ENCODE peak calls at places on chromosomes 1 and 21, in four cellular contexts. E is mesenchymal stem cell, X is adrenal gland, U is neural progenitor cell. G is an unnamed sample.

GRCh38 chr1:116122955-116123757 is 12.0 kb downstream of the MAB21L3 start:
- DNase-seq in X (no peak), U (no peak), E (peak; percentile 47), G (no peak)

GRCh38 chr1:43554444-43554992 is 23.8 kb downstream of the PTPRF start:
- DNase-seq in X (no peak), U (peak; percentile 69), E (peak; percentile 65), G (no peak)

GRCh38 chr1:192445849-192446489 is 129.2 kb downstream of the RGS21 start:
- DNase-seq in X (peak; percentile 66), U (peak; percentile 36), E (peak; percentile 54), G (peak; percentile 85)

GRCh38 chr1:37657620-37658412 is 23.1 kb upstream of the RSPO1 start:
- DNase-seq in X (no peak), E (no peak), U (no peak), G (no peak)

GRCh38 chr1:56302878-56303277 is 276.5 kb downstream of the PLPP3 start:
- DNase-seq in E (peak; percentile 53), U (no peak), X (no peak), G (no peak)

GRCh38 chr1:167121375-167122120 is 27.7 kb downstream of the STYXL2 start:
- DNase-seq in E (peak; percentile 16), X (peak; percentile 62), U (peak; percentile 67), G (peak; percentile 38)

GRCh38 chr1:151327903-151328674 is 873 bp upstream of the PI4KB start:
- DNase-seq in X (peak; percentile 63), U (peak; percentile 70), E (no peak), G (no peak)

GRCh38 chr1:228336308-228337030 is 70.2 kb downstream of the TRIM11 start:
- DNase-seq in X (peak; percentile 31), E (no peak), U (no peak), G (no peak)

GRCh38 chr21:31630062-31630711 is 29.3 kb upstream of the SOD1 start:
- DNase-seq in E (peak; percentile 38), X (peak; percentile 96), U (no peak), G (no peak)

GRCh38 chr1:207335695-207336363 is 14.4 kb downstream of the CD55 start:
- DNase-seq in X (peak; percentile 77), E (peak; percentile 51), U (no peak), G (no peak)

GRCh38 chr1:214552174-214552608 is 789 bp upstream of the PTPN14 start:
- DNase-seq in X (peak; percentile 85), U (peak; percentile 75), E (peak; percentile 75), G (peak; percentile 73)

GRCh38 chr1:223776075-223776814 is 63.9 kb downstream of the CAPN2 start:
- DNase-seq in U (no peak), X (no peak), E (peak; percentile 85), G (no peak)

GRCh38 chr1:213457097-213457680 is 406.1 kb downstream of the RPS6KC1 start:
- DNase-seq in E (no peak), X (peak; percentile 67), U (no peak), G (no peak)

GRCh38 chr1:224481601-224482000 is 47.0 kb upstream of the WDR26 start:
- DNase-seq in X (no peak), U (no peak), E (no peak), G (no peak)

GRCh38 chr1:169999357-169999756 is 75.1 kb downstream of the KIFAP3 start:
- DNase-seq in E (peak; percentile 43), U (no peak), X (no peak), G (no peak)

GRCh38 chr21:38993561-38993960 is 187.8 kb downstream of the ETS2 start:
- DNase-seq in U (no peak), E (peak; percentile 81), X (peak; percentile 88), G (peak; percentile 80)

GRCh38 chr1:156750191-156750931 is 1.1 kb downstream of the HDGF start:
- DNase-seq in E (no peak), X (peak; percentile 73), U (peak; percentile 17), G (no peak)

GRCh38 chr1:94118013-94118412 is 2.9 kb downstream of the ABCA4 start:
- DNase-seq in E (no peak), U (no peak), X (no peak), G (no peak)

GRCh38 chr1:246971969-246972368 is 35.9 kb downstream of the ZNF695 start:
- DNase-seq in X (no peak), U (no peak), E (no peak), G (no peak)

GRCh38 chr21:45875416-45875760 is 106.2 kb upstream of the COL6A1 start:
- DNase-seq in U (no peak), E (no peak), X (no peak), G (no peak)

GRCh38 chr1:51870603-51871350 is 7.8 kb downstream of the NRDC start:
- DNase-seq in X (no peak), E (no peak), U (no peak), G (no peak)

GRCh38 chr21:36543924-36544323 is 64.0 kb upstream of the CLDN14 start:
- DNase-seq in X (peak; percentile 24), E (no peak), U (no peak), G (no peak)

GRCh38 chr1:29653886-29654450 is 417.6 kb downstream of the PTPRU start:
- DNase-seq in X (peak; percentile 15), E (no peak), U (no peak), G (no peak)

GRCh38 chr1:246169486-246169885 is 337.6 kb downstream of the SMYD3 start:
- DNase-seq in X (no peak), E (no peak), U (no peak), G (no peak)

GRCh38 chr1:19405761-19406481 is 79.4 kb downstream of the CAPZB start:
- DNase-seq in U (peak; percentile 91), X (no peak), E (no peak), G (no peak)

GRCh38 chr21:15543473-15543872 is 186.3 kb upstream of the USP25 start:
- DNase-seq in X (no peak), U (no peak), E (no peak), G (no peak)

GRCh38 chr1:54405894-54406293 is 300 bp downstream of the SSBP3 start:
- DNase-seq in U (no peak), X (no peak), E (no peak), G (no peak)

GRCh38 chr1:162168261-162168660 is 98.8 kb downstream of the NOS1AP start:
- DNase-seq in U (no peak), E (no peak), X (peak; percentile 66), G (no peak)

GRCh38 chr21:36027352-36027751 is 33.0 kb downstream of the SETD4 start:
- DNase-seq in U (no peak), X (peak; percentile 29), E (peak; percentile 62), G (no peak)

GRCh38 chr1:44632511-44633072 is 41.7 kb downstream of the TMEM53 start:
- DNase-seq in E (peak; percentile 46), U (peak; percentile 62), X (no peak), G (no peak)

GRCh38 chr1:41657679-41658078 is 173.2 kb upstream of the EDN2 start:
- DNase-seq in X (no peak), U (no peak), E (no peak), G (no peak)

GRCh38 chr1:119079881-119080280 is 60.6 kb downstream of the WARS2 start:
- DNase-seq in X (no peak), E (no peak), U (no peak), G (no peak)

GRCh38 chr1:119083479-119083878 is 57.0 kb downstream of the WARS2 start:
- DNase-seq in U (no peak), E (no peak), X (no peak), G (no peak)

GRCh38 chr1:119081705-119082104 is 58.7 kb downstream of the WARS2 start:
- DNase-seq in X (no peak), E (no peak), U (no peak), G (no peak)

GRCh38 chr1:119081267-119081666 is 59.2 kb downstream of the WARS2 start:
- DNase-seq in X (no peak), U (no peak), E (no peak), G (no peak)

GRCh38 chr1:119080586-119080985 is 59.9 kb downstream of the WARS2 start:
- DNase-seq in E (peak; percentile 76), U (peak; percentile 32), X (no peak), G (no peak)
- H3K4me3 ChIP-seq in E (peak overlapping the region; percentile 65), U (no peak overlapping the region), X (no peak overlapping the region), G (no peak overlapping the region)

GRCh38 chr1:183806650-183807049 is 1.7 kb downstream of the RGL1 start:
- DNase-seq in X (no peak), E (peak; percentile 34), U (peak; percentile 39), G (no peak)
- H3K4me3 ChIP-seq in X (no peak overlapping the region), E (peak overlapping the region; percentile 95), U (peak overlapping the region; percentile 77), G (peak overlapping the region; percentile 74)

GRCh38 chr1:204065986-204066300 is 7.0 kb upstream of the SOX13 start:
- DNase-seq in U (no peak), E (no peak), X (no peak), G (no peak)
- H3K4me3 ChIP-seq in U (no peak overlapping the region), E (no peak overlapping the region), X (no peak overlapping the region), G (no peak overlapping the region)

GRCh38 chr1:201914456-201915235 is 25.9 kb downstream of the SHISA4 start:
- DNase-seq in X (no peak), U (no peak), E (no peak), G (no peak)

GRCh38 chr1:201917362-201918033 is 28.8 kb downstream of the SHISA4 start:
- DNase-seq in E (peak; percentile 94), X (no peak), U (no peak), G (peak; percentile 62)

GRCh38 chr1:201916649-201917249 is 28.1 kb downstream of the SHISA4 start:
- DNase-seq in E (peak; percentile 98), U (no peak), X (peak; percentile 92), G (peak; percentile 68)

GRCh38 chr1:201921952-201922558 is 24.3 kb downstream of the LMOD1 start:
- DNase-seq in X (no peak), E (no peak), U (no peak), G (no peak)

GRCh38 chr1:201918343-201918742 is 28.0 kb downstream of the LMOD1 start:
- DNase-seq in X (no peak), E (no peak), U (no peak), G (no peak)
- H3K4me3 ChIP-seq in X (no peak overlapping the region), E (no peak overlapping the region), U (no peak overlapping the region), G (no peak overlapping the region)

GRCh38 chr1:197911857-197912696 is 5.1 kb upstream of the LHX9 start:
- DNase-seq in E (no peak), U (peak; percentile 34), X (no peak), G (no peak)
- H3K4me3 ChIP-seq in E (peak overlapping the region; percentile 65), U (peak overlapping the region; percentile 37), X (no peak overlapping the region), G (peak overlapping the region; percentile 8)

GRCh38 chr1:209805875-209806760 is at the start of gene IRF6:
- DNase-seq in X (peak; percentile 94), E (peak; percentile 80), U (peak; percentile 96), G (peak; percentile 95)

GRCh38 chr1:209803568-209803967 is 2.4 kb downstream of the IRF6 start:
- DNase-seq in X (no peak), E (no peak), U (no peak), G (no peak)

GRCh38 chr1:209802780-209803152 is 3.2 kb downstream of the IRF6 start:
- DNase-seq in E (no peak), U (no peak), X (no peak), G (no peak)

GRCh38 chr1:209807509-209807908 is 1.6 kb upstream of the IRF6 start:
- DNase-seq in E (no peak), X (peak; percentile 25), U (no peak), G (no peak)

DNA sequence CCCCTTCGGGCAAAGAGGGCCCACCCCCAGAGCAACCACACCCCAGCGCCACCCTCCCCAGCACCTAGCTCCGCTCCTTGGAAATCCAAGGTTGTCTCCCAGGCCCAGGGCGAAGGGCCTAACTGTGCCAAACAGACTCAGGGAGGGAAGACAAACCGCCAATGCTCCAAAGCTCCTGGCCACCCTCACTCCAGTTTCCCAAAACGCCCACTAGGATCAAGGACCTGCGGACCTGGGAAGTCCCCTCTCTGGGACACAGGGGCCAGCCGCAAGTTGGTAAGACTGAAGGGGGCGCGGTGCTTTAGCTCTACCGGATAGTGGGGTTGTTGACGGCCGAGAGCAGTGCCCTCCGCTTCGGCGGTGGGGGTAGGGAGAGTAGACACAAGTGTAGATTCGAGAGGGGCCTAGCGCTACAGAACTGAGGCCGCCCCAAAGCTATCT is 581 bp downstream of the IRF6 start:
- DNase-seq in E (no peak), U (peak; percentile 39), X (peak; percentile 57), G (no peak)
- H3K4me3 ChIP-seq in E (no peak overlapping the region), U (peak overlapping the region; percentile 49), X (no peak overlapping the region), G (peak overlapping the region; percentile 36)